ENCODE peak calls at places on chromosomes 13 and 19, in six cellular contexts. One of them, this sample, is unnamed.

GRCh38 chr19:6616011-6616410 is 25.1 kb upstream of the CD70 start:
- DNase-seq in uterus: no peak
- DNase-seq in effector memory CD4-positive, alpha-beta T cell: no peak
- DNase-seq in iris pigment epithelial cell: peak
- DNase-seq in substantia nigra: no peak
- DNase-seq in spleen: no peak
- DNase-seq in this sample: no peak

GRCh38 chr19:16988661-16989060 is 37.9 kb downstream of the CPAMD8 start:
- DNase-seq in uterus: no peak
- DNase-seq in effector memory CD4-positive, alpha-beta T cell: no peak
- DNase-seq in iris pigment epithelial cell: no peak
- DNase-seq in substantia nigra: no peak
- DNase-seq in spleen: no peak
- DNase-seq in this sample: no peak

GRCh38 chr19:45676851-45677263 is 8.8 kb downstream of the GIPR start:
- DNase-seq in uterus: no peak
- DNase-seq in effector memory CD4-positive, alpha-beta T cell: peak
- DNase-seq in iris pigment epithelial cell: no peak
- DNase-seq in substantia nigra: no peak
- DNase-seq in spleen: peak
- DNase-seq in this sample: no peak

GRCh38 chr19:34936184-34936583 is 9.5 kb downstream of the ZNF30 start:
- DNase-seq in uterus: no peak
- DNase-seq in effector memory CD4-positive, alpha-beta T cell: no peak
- DNase-seq in iris pigment epithelial cell: no peak
- DNase-seq in substantia nigra: no peak
- DNase-seq in spleen: no peak
- DNase-seq in this sample: no peak

GRCh38 chr13:73521291-73521626 is 462.5 kb downstream of the KLF5 start:
- DNase-seq in uterus: no peak
- DNase-seq in effector memory CD4-positive, alpha-beta T cell: no peak
- DNase-seq in iris pigment epithelial cell: peak
- DNase-seq in substantia nigra: no peak
- DNase-seq in spleen: no peak
- DNase-seq in this sample: no peak

GRCh38 chr13:100131863-100132574 is 43.1 kb downstream of the PCCA start:
- DNase-seq in uterus: no peak
- DNase-seq in effector memory CD4-positive, alpha-beta T cell: no peak
- DNase-seq in iris pigment epithelial cell: peak
- DNase-seq in substantia nigra: no peak
- DNase-seq in spleen: no peak
- DNase-seq in this sample: no peak

GRCh38 chr13:41398494-41399190 is 58.7 kb upstream of the RGCC start:
- DNase-seq in uterus: no peak
- DNase-seq in effector memory CD4-positive, alpha-beta T cell: no peak
- DNase-seq in iris pigment epithelial cell: no peak
- DNase-seq in substantia nigra: no peak
- DNase-seq in spleen: no peak
- DNase-seq in this sample: no peak

GRCh38 chr19:5929179-5929578 is 15.1 kb downstream of the CAPS start:
- DNase-seq in uterus: no peak
- DNase-seq in effector memory CD4-positive, alpha-beta T cell: no peak
- DNase-seq in iris pigment epithelial cell: no peak
- DNase-seq in substantia nigra: no peak
- DNase-seq in spleen: no peak
- DNase-seq in this sample: no peak

GRCh38 chr19:42386974-42387707 is 3.0 kb downstream of the CNFN start:
- DNase-seq in uterus: no peak
- DNase-seq in effector memory CD4-positive, alpha-beta T cell: peak
- DNase-seq in iris pigment epithelial cell: peak
- DNase-seq in substantia nigra: peak
- DNase-seq in spleen: peak
- DNase-seq in this sample: peak

GRCh38 chr13:111051041-111051440 is 64.1 kb upstream of the ARHGEF7 start:
- DNase-seq in uterus: no peak
- DNase-seq in effector memory CD4-positive, alpha-beta T cell: no peak
- DNase-seq in iris pigment epithelial cell: no peak
- DNase-seq in substantia nigra: no peak
- DNase-seq in spleen: no peak
- DNase-seq in this sample: no peak

GRCh38 chr19:19418548-19419260 is 13.2 kb downstream of the GATAD2A start:
- DNase-seq in uterus: no peak
- DNase-seq in effector memory CD4-positive, alpha-beta T cell: no peak
- DNase-seq in iris pigment epithelial cell: no peak
- DNase-seq in substantia nigra: no peak
- DNase-seq in spleen: no peak
- DNase-seq in this sample: no peak

GRCh38 chr19:17289489-17289888 is 7.8 kb downstream of the ANKLE1 start:
- DNase-seq in uterus: peak
- DNase-seq in effector memory CD4-positive, alpha-beta T cell: no peak
- DNase-seq in iris pigment epithelial cell: peak
- DNase-seq in substantia nigra: peak
- DNase-seq in spleen: peak
- DNase-seq in this sample: peak

GRCh38 chr13:66835040-66835628 is 395.0 kb downstream of the PCDH9 start:
- DNase-seq in uterus: peak
- DNase-seq in effector memory CD4-positive, alpha-beta T cell: no peak
- DNase-seq in iris pigment epithelial cell: peak
- DNase-seq in substantia nigra: peak
- DNase-seq in spleen: no peak
- DNase-seq in this sample: peak

GRCh38 chr13:53165201-53165600 is 136.6 kb downstream of the OLFM4 start:
- DNase-seq in uterus: no peak
- DNase-seq in effector memory CD4-positive, alpha-beta T cell: no peak
- DNase-seq in iris pigment epithelial cell: no peak
- DNase-seq in substantia nigra: no peak
- DNase-seq in spleen: no peak
- DNase-seq in this sample: no peak

GRCh38 chr19:3578390-3578789 is 5.6 kb downstream of the HMG20B start:
- DNase-seq in uterus: no peak
- DNase-seq in effector memory CD4-positive, alpha-beta T cell: no peak
- DNase-seq in iris pigment epithelial cell: no peak
- DNase-seq in substantia nigra: no peak
- DNase-seq in spleen: no peak
- DNase-seq in this sample: no peak

GRCh38 chr19:6220385-6221191 is 59.2 kb downstream of the MLLT1 start:
- DNase-seq in uterus: peak
- DNase-seq in effector memory CD4-positive, alpha-beta T cell: no peak
- DNase-seq in iris pigment epithelial cell: peak
- DNase-seq in substantia nigra: no peak
- DNase-seq in spleen: peak
- DNase-seq in this sample: peak

GRCh38 chr19:54325194-54325621 is 12.2 kb upstream of the LILRA5 start:
- DNase-seq in uterus: no peak
- DNase-seq in effector memory CD4-positive, alpha-beta T cell: no peak
- DNase-seq in iris pigment epithelial cell: peak
- DNase-seq in substantia nigra: no peak
- DNase-seq in spleen: no peak
- DNase-seq in this sample: no peak

GRCh38 chr13:72290962-72291681 is 424.1 kb upstream of the DACH1 start:
- DNase-seq in uterus: no peak
- DNase-seq in effector memory CD4-positive, alpha-beta T cell: no peak
- DNase-seq in iris pigment epithelial cell: peak
- DNase-seq in substantia nigra: no peak
- DNase-seq in spleen: no peak
- DNase-seq in this sample: no peak

GRCh38 chr13:35994131-35994966 is 136.8 kb downstream of the DCLK1 start:
- DNase-seq in uterus: peak
- DNase-seq in effector memory CD4-positive, alpha-beta T cell: no peak
- DNase-seq in iris pigment epithelial cell: peak
- DNase-seq in substantia nigra: no peak
- DNase-seq in spleen: no peak
- DNase-seq in this sample: peak

GRCh38 chr19:8578642-8579265 is 1.5 kb upstream of the MYO1F start:
- DNase-seq in uterus: peak
- DNase-seq in effector memory CD4-positive, alpha-beta T cell: peak
- DNase-seq in iris pigment epithelial cell: peak
- DNase-seq in substantia nigra: peak
- DNase-seq in spleen: peak
- DNase-seq in this sample: peak

GRCh38 chr13:66400292-66400691 is 829.8 kb downstream of the PCDH9 start:
- DNase-seq in uterus: no peak
- DNase-seq in effector memory CD4-positive, alpha-beta T cell: no peak
- DNase-seq in iris pigment epithelial cell: no peak
- DNase-seq in substantia nigra: no peak
- DNase-seq in spleen: no peak
- DNase-seq in this sample: no peak

GRCh38 chr19:58059681-58060080 is 599 bp downstream of the ZNF135 start:
- DNase-seq in uterus: no peak
- DNase-seq in effector memory CD4-positive, alpha-beta T cell: no peak
- DNase-seq in iris pigment epithelial cell: no peak
- DNase-seq in substantia nigra: no peak
- DNase-seq in spleen: no peak
- DNase-seq in this sample: no peak

GRCh38 chr13:59034198-59034597 is 1129.5 kb downstream of the DIAPH3 start:
- DNase-seq in uterus: no peak
- DNase-seq in effector memory CD4-positive, alpha-beta T cell: no peak
- DNase-seq in iris pigment epithelial cell: no peak
- DNase-seq in substantia nigra: no peak
- DNase-seq in spleen: no peak
- DNase-seq in this sample: no peak

GRCh38 chr13:65595881-65596280 is 1634.3 kb downstream of the PCDH9 start:
- DNase-seq in uterus: no peak
- DNase-seq in effector memory CD4-positive, alpha-beta T cell: no peak
- DNase-seq in iris pigment epithelial cell: peak
- DNase-seq in substantia nigra: no peak
- DNase-seq in spleen: no peak
- DNase-seq in this sample: no peak

GRCh38 chr19:49408816-49409440 is 14.3 kb downstream of the PTH2 start:
- DNase-seq in uterus: no peak
- DNase-seq in effector memory CD4-positive, alpha-beta T cell: no peak
- DNase-seq in iris pigment epithelial cell: no peak
- DNase-seq in substantia nigra: no peak
- DNase-seq in spleen: no peak
- DNase-seq in this sample: no peak

GRCh38 chr13:99228737-99229691 is 28.4 kb downstream of the UBAC2 start:
- DNase-seq in uterus: no peak
- DNase-seq in effector memory CD4-positive, alpha-beta T cell: no peak
- DNase-seq in iris pigment epithelial cell: peak
- DNase-seq in substantia nigra: no peak
- DNase-seq in spleen: no peak
- DNase-seq in this sample: no peak

GRCh38 chr13:110271313-110271712 is 35.6 kb downstream of the COL4A1 start:
- DNase-seq in uterus: no peak
- DNase-seq in effector memory CD4-positive, alpha-beta T cell: no peak
- DNase-seq in iris pigment epithelial cell: no peak
- DNase-seq in substantia nigra: no peak
- DNase-seq in spleen: no peak
- DNase-seq in this sample: no peak

GRCh38 chr19:16247353-16248182 is 49.9 kb downstream of the AP1M1 start:
- DNase-seq in uterus: peak
- DNase-seq in effector memory CD4-positive, alpha-beta T cell: peak
- DNase-seq in iris pigment epithelial cell: peak
- DNase-seq in substantia nigra: peak
- DNase-seq in spleen: peak
- DNase-seq in this sample: peak

GRCh38 chr13:45537506-45537905 is 72.8 kb downstream of the COG3 start:
- DNase-seq in uterus: no peak
- DNase-seq in effector memory CD4-positive, alpha-beta T cell: no peak
- DNase-seq in iris pigment epithelial cell: peak
- DNase-seq in substantia nigra: no peak
- DNase-seq in spleen: no peak
- DNase-seq in this sample: no peak

This sample was measured in left ventricle myocardium superior.